ENCODE peak calls at places on chromosomes 16 and 17, in seven cellular contexts. H, J, B, D, Z, R and T are unnamed samples. For H3K4me1, the result is how much of the 10 kb centered on the place peaks cover.

GRCh38 chr16:70396209-70396904 is 42.5 kb downstream of the ST3GAL2 start:
- DNase-seq in H (peak), J (peak), B (no peak), D (no peak), Z (no peak), R (no peak), T (no peak)

GRCh38 chr17:57338257-57338919 is 82.1 kb downstream of the MSI2 start:
- DNase-seq in H (no peak), J (no peak), B (no peak), D (no peak), Z (no peak), R (no peak), T (no peak)

GRCh38 chr16:726438-727290 is at the start of the genes CCDC78 and HAGHL:
- DNase-seq in H (peak), J (peak), B (peak), D (peak), Z (peak), R (peak), T (peak)

GRCh38 chr16:8864480-8864879 is 4.3 kb downstream of the CARHSP1 start:
- DNase-seq in H (no peak), J (no peak), B (no peak), D (no peak), Z (no peak), R (no peak), T (no peak)

GRCh38 chr16:58462499-58462996 is 37.4 kb upstream of the NDRG4 start:
- DNase-seq in H (no peak), J (no peak), B (no peak), D (no peak), Z (no peak), R (no peak), T (no peak)

GRCh38 chr17:36918260-36918691 is 19.0 kb upstream of the LHX1 start:
- DNase-seq in H (peak), J (no peak), B (no peak), D (no peak), Z (no peak), R (no peak), T (no peak)

GRCh38 chr16:68000024-68000423 is 740 bp upstream of the DPEP2 start:
- DNase-seq in H (no peak), J (no peak), B (peak), D (no peak), Z (no peak), R (no peak), T (peak)

GRCh38 chr17:68698761-68699160 is 97.6 kb upstream of the FAM20A start:
- DNase-seq in H (no peak), J (peak), B (no peak), D (no peak), Z (no peak), R (no peak), T (no peak)

GRCh38 chr17:80820331-80820730 is 171.3 kb upstream of the CHMP6 start:
- DNase-seq in H (no peak), J (peak), B (no peak), D (no peak), Z (no peak), R (no peak), T (no peak)

GRCh38 chr16:49912688-49913087 is 56.8 kb upstream of the ZNF423 start:
- DNase-seq in H (no peak), J (no peak), B (no peak), D (no peak), Z (no peak), R (no peak), T (no peak)

GRCh38 chr16:30075503-30076275 is at the start of gene PPP4C:
- DNase-seq in H (peak), J (peak), B (peak), D (peak), Z (peak), R (peak), T (peak)

GRCh38 chr17:74283371-74283673 is 9.3 kb downstream of the DNAI2 start:
- DNase-seq in H (no peak), J (no peak), B (no peak), D (no peak), Z (no peak), R (no peak), T (no peak)

GRCh38 chr16:75377971-75378386 is 55.3 kb downstream of the CFDP1 start:
- DNase-seq in H (no peak), J (peak), B (no peak), D (no peak), Z (no peak), R (peak), T (no peak)

GRCh38 chr17:80822700-80823410 is 168.8 kb upstream of the CHMP6 start:
- DNase-seq in H (no peak), J (peak), B (no peak), D (no peak), Z (no peak), R (no peak), T (no peak)

GRCh38 chr16:30893082-30893743 is 664 bp downstream of the BCL7C start:
- DNase-seq in H (no peak), J (peak), B (peak), D (no peak), Z (no peak), R (no peak), T (peak)

GRCh38 chr16:35144212-35144932 is 1685.0 kb downstream of the TP53TG3F start:
- DNase-seq in H (no peak), J (no peak), B (no peak), D (no peak), Z (no peak), R (no peak), T (no peak)

GRCh38 chr16:56337131-56337857 is 88.1 kb downstream of the AMFR start:
- DNase-seq in H (no peak), J (no peak), B (no peak), D (no peak), Z (no peak), R (no peak), T (no peak)

GRCh38 chr16:81816793-81817210 is 37.7 kb downstream of the PLCG2 start:
- DNase-seq in H (no peak), J (no peak), B (no peak), D (no peak), Z (no peak), R (no peak), T (no peak)

GRCh38 chr17:73549841-73550430 is 94.3 kb downstream of the SDK2 start:
- DNase-seq in H (peak), J (no peak), B (no peak), D (no peak), Z (no peak), R (no peak), T (no peak)

GRCh38 chr16:66649636-66650205 is 45.2 kb downstream of the CMTM3 start:
- DNase-seq in H (no peak), J (peak), B (no peak), D (peak), Z (no peak), R (no peak), T (no peak)

GRCh38 chr17:13671771-13672170 is 70.0 kb upstream of the HS3ST3A1 start:
- DNase-seq in H (no peak), J (no peak), B (no peak), D (no peak), Z (no peak), R (no peak), T (no peak)

GRCh38 chr16:72532896-72533295 is 360.9 kb upstream of the PMFBP1 start:
- DNase-seq in H (no peak), J (no peak), B (no peak), D (no peak), Z (no peak), R (no peak), T (no peak)

GRCh38 chr16:66419527-66419926 is 7.6 kb upstream of the BEAN1 start:
- DNase-seq in H (no peak), J (no peak), B (no peak), D (no peak), Z (no peak), R (no peak), T (no peak)

GRCh38 chr16:75996491-75996890 is 270.2 kb upstream of the CPHXL start:
- DNase-seq in H (no peak), J (no peak), B (no peak), D (no peak), Z (no peak), R (no peak), T (no peak)

GRCh38 chr16:84650062-84650991 is 2.0 kb downstream of the KLHL36 start:
- DNase-seq in H (no peak), J (peak), B (no peak), D (no peak), Z (no peak), R (no peak), T (no peak)

GRCh38 chr17:57852955-57853328 is 3.1 kb upstream of the MRPS23 start:
- DNase-seq in H (no peak), J (no peak), B (no peak), D (no peak), Z (no peak), R (no peak), T (no peak)

GRCh38 chr16:9012848-9013507 is 49.3 kb upstream of the USP7 start:
- DNase-seq in H (peak), J (peak), B (no peak), D (no peak), Z (no peak), R (peak), T (no peak)

GRCh38 chr16:85391175-85391707 is 221.9 kb upstream of the GSE1 start:
- DNase-seq in H (no peak), J (no peak), B (no peak), D (no peak), Z (no peak), R (no peak), T (no peak)

GRCh38 chr16:47467501-47467900 is 6.4 kb downstream of the PHKB start:
- DNase-seq in H (no peak), J (no peak), B (no peak), D (no peak), Z (no peak), R (no peak), T (no peak)

GRCh38 chr16:26795184-26795583 is 271.5 kb upstream of the C16orf82 start:
- DNase-seq in H (peak), J (peak), B (no peak), D (no peak), Z (no peak), R (no peak), T (no peak)

GRCh38 chr17:29039764-29040598 is 3.0 kb upstream of the PIPOX start:
- DNase-seq in H (no peak), J (peak), B (no peak), D (no peak), Z (no peak), R (no peak), T (no peak)

DNA sequence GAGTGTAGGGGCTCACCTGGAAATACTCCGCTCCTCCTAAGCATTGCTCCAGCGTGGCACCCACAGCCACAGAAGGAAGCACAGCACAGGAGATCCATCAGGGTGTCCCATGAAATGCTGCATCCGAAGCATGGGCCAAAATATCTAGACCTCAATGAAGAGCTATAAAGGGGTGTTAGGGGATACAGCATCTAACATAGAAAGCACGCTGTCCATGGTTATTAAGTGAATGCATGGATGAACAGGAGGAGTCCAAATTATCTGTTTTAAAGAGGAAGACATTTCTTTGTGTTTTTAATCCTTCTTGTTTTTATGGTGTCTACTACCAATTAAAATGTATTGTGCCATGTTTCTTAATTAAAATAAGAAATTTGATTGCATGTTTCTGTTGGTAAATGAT is 21.6 kb upstream of the KRT20 start:
- DNase-seq in H (no peak), J (no peak), B (no peak), D (no peak), Z (no peak), R (no peak), T (no peak)
- H3K4me1 ChIP-seq in H (under half), J (under half), B (under half), D (under half), Z (under half), R (under half), T (under half)

GRCh38 chr17:41523225-41523593 is 4.5 kb upstream of the KRT15 start:
- DNase-seq in H (no peak), J (no peak), B (no peak), D (no peak), Z (no peak), R (no peak), T (no peak)

GRCh38 chr17:41519501-41520224 is 973 bp upstream of the KRT15 start:
- DNase-seq in H (no peak), J (no peak), B (no peak), D (no peak), Z (no peak), R (no peak), T (no peak)

GRCh38 chr17:41520821-41521521 is 2.3 kb upstream of the KRT15 start:
- DNase-seq in H (no peak), J (peak), B (no peak), D (no peak), Z (no peak), R (no peak), T (no peak)

GRCh38 chr17:41522301-41523224 is 3.9 kb upstream of the KRT15 start:
- DNase-seq in H (no peak), J (peak), B (no peak), D (no peak), Z (no peak), R (no peak), T (no peak)

GRCh38 chr17:41521574-41522261 is 3.0 kb upstream of the KRT15 start:
- DNase-seq in H (no peak), J (peak), B (no peak), D (peak), Z (no peak), R (peak), T (no peak)
- H3K4me3 ChIP-seq in H (no peak), J (no peak), B (no peak), D (no peak), Z (no peak), R (no peak), T (no peak)

DNA sequence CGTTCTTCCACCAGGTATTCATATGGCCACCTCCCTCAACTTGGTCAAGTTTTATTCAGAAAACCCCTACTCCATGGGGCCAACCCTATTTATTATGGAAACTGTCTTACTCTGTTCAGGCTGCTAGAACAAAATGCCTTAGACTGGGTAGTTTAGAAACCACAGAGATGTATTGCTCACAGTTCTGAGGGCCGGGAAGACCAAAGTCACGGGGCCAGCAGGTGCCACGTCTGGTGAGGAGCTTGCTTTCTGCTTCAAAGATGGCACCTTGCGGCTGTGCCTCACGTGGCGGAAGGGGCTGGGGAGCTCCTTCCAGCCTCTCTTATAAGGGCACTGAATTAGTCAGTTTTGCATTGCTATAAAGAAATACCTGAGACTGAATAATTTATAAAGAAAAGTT is 74.3 kb downstream of the AXIN2 start:
- DNase-seq in H (no peak), J (no peak), B (no peak), D (no peak), Z (no peak), R (no peak), T (no peak)
- H3K27ac ChIP-seq in H (no peak), J (no peak), B (no peak), D (no peak), Z (no peak), R (no peak), T (no peak)

GRCh38 chr17:50685334-50685665 is 22.4 kb downstream of the ANKRD40 start:
- DNase-seq in H (no peak), J (no peak), B (no peak), D (no peak), Z (no peak), R (no peak), T (no peak)
- H3K4me1 ChIP-seq in H (under half), J (under half), B (under half), D (half or more), Z (under half), R (under half), T (under half)

GRCh38 chr17:21072623-21073278 is 29.9 kb upstream of the USP22 start:
- DNase-seq in H (no peak), J (no peak), B (no peak), D (no peak), Z (no peak), R (no peak), T (no peak)
- H3K4me3 ChIP-seq in H (no peak), J (no peak), B (no peak), D (no peak), Z (no peak), R (no peak), T (no peak)

GRCh38 chr16:89370081-89370511 is 120.3 kb downstream of the ANKRD11 start:
- DNase-seq in H (no peak), J (no peak), B (no peak), D (no peak), Z (no peak), R (no peak), T (no peak)
- H3K27ac ChIP-seq in H (no peak), J (peak), B (no peak), D (no peak), Z (no peak), R (no peak), T (no peak)

GRCh38 chr17:42526031-42526444 is 10.0 kb upstream of the NAGLU start:
- DNase-seq in H (no peak), J (no peak), B (no peak), D (no peak), Z (no peak), R (peak), T (no peak)
- H3K4me1 ChIP-seq in H (under half), J (under half), B (under half), D (under half), Z (under half), R (under half), T (under half)

DNA sequence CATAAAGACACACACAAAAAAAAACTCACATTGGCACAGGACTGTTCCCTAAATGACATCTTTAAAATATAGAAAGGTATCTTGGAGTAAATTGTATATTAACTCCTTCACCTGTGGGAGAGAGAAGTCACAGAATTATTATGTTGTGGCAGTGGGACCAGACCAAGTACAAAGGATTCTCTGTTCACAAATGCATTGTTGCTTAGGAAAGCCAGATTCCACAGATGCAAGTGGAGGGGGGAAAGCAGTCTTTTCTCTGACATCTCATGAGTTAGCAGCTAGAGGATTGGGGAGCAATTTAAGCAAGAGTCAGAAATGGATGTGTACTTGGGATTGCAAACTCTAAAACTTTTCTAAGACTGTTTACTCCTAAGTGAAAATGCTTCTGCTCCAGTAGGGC is 4.0 kb upstream of the PMP22 start:
- DNase-seq in H (no peak), J (no peak), B (no peak), D (no peak), Z (no peak), R (no peak), T (no peak)
- H3K4me3 ChIP-seq in H (no peak), J (no peak), B (no peak), D (no peak), Z (no peak), R (no peak), T (no peak)

DNA sequence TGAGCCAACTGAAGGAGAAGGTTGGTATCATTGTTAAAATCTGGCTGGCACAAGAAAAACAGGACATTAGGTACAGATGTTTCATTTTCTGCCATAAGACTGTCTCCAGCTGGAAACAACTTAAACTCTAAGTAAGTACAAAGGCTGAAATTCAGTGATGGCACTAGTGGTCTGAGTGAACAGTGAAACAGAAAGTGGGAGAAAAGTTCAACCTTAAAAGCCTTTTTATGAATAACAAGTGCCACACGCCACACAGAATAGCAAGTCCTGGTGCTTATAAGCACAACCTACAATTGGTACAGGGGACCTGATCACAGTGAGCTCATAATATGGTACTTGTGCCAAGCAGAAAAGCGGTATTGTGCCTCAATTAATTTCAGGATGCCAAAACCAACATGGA is 56.7 kb downstream of the CEP112 start:
- DNase-seq in H (no peak), J (no peak), B (no peak), D (no peak), Z (no peak), R (no peak), T (no peak)
- H3K27ac ChIP-seq in H (no peak), J (no peak), B (no peak), D (no peak), Z (no peak), R (no peak), T (no peak)